ENCODE peak calls at places on chromosomes 5 and 9, in seven cellular contexts. J is RCC 7860; U is T47D; E is activated naive CD4-positive, alpha-beta T cell treated with Interleukin-2 at 50 U/mL for 16 hours; A is astrocyte of the spinal cord; M is GM04504; F is HS-27A. N is an unnamed sample.

GRCh38 chr9:95224371-95225015 is 93.0 kb downstream of the FANCC start:
- DNase-seq in J (no peak), U (no peak), E (no peak), A (no peak), M (no peak), F (no peak), N (no peak)

GRCh38 chr9:8694983-8695588 is 895.5 kb upstream of the DMAC1 start:
- DNase-seq in J (no peak), U (no peak), E (no peak), A (no peak), M (no peak), F (no peak), N (no peak)

GRCh38 chr5:173451031-173451430 is 122.8 kb upstream of the STC2 start:
- DNase-seq in J (no peak), U (no peak), E (no peak), A (no peak), M (no peak), F (no peak), N (peak; percentile 44)

GRCh38 chr5:137995747-137996123 is 37.1 kb downstream of the FAM13B start:
- DNase-seq in J (no peak), U (no peak), E (no peak), A (no peak), M (no peak), F (no peak), N (peak; percentile 5)

GRCh38 chr9:6692891-6693361 is 47.4 kb upstream of the GLDC start:
- DNase-seq in J (no peak), U (no peak), E (no peak), A (no peak), M (no peak), F (no peak), N (no peak)

GRCh38 chr5:110413856-110414255 is 312.6 kb downstream of the TMEM232 start:
- DNase-seq in J (no peak), U (no peak), E (no peak), A (peak; percentile 14), M (no peak), F (no peak), N (no peak)

GRCh38 chr5:39175273-39175955 is 43.9 kb downstream of the FYB1 start:
- DNase-seq in J (no peak), U (no peak), E (peak; percentile 58), A (no peak), M (no peak), F (no peak), N (no peak)

GRCh38 chr9:112299514-112299913 is 33.9 kb downstream of the PTBP3 start:
- DNase-seq in J (no peak), U (no peak), E (no peak), A (peak; percentile 35), M (peak; percentile 5), F (peak; percentile 2), N (peak; percentile 26)

GRCh38 chr5:174167080-174167910 is 121.8 kb downstream of the NSG2 start:
- DNase-seq in J (no peak), U (no peak), E (no peak), A (no peak), M (no peak), F (no peak), N (no peak)

GRCh38 chr5:148910686-148911361 is 84.4 kb downstream of the ADRB2 start:
- DNase-seq in J (peak; percentile 92), U (no peak), E (peak; percentile 11), A (peak; percentile 54), M (no peak), F (peak; percentile 87), N (peak; percentile 98)

GRCh38 chr5:56676091-56676768 is 139.1 kb upstream of the MAP3K1 start:
- DNase-seq in J (no peak), U (no peak), E (no peak), A (no peak), M (no peak), F (no peak), N (no peak)

GRCh38 chr5:76691470-76692273 is 24.3 kb upstream of the F2R start:
- DNase-seq in J (peak; percentile 47), U (no peak), E (no peak), A (peak; percentile 76), M (no peak), F (no peak), N (peak; percentile 63)

GRCh38 chr5:124628721-124629596 is 117.5 kb downstream of the ZNF608 start:
- DNase-seq in J (peak; percentile 100), U (no peak), E (no peak), A (peak; percentile 98), M (peak; percentile 91), F (peak; percentile 55), N (peak; percentile 99)

GRCh38 chr9:131418143-131419028 is 24.5 kb downstream of the PRRC2B start:
- DNase-seq in J (no peak), U (peak; percentile 88), E (no peak), A (no peak), M (no peak), F (no peak), N (no peak)

GRCh38 chr9:37370968-37371563 is 51.4 kb upstream of the GRHPR start:
- DNase-seq in J (no peak), U (no peak), E (no peak), A (no peak), M (no peak), F (no peak), N (no peak)

GRCh38 chr9:33263131-33263935 is 1.2 kb downstream of the BAG1 start:
- DNase-seq in J (peak; percentile 25), U (no peak), E (peak; percentile 28), A (peak; percentile 21), M (no peak), F (peak; percentile 12), N (no peak)

GRCh38 chr5:127003798-127004495 is 26.4 kb downstream of the MARCHF3 start:
- DNase-seq in J (no peak), U (no peak), E (no peak), A (no peak), M (no peak), F (no peak), N (no peak)

GRCh38 chr9:17978773-17979172 is 399.9 kb downstream of the SH3GL2 start:
- DNase-seq in J (no peak), U (no peak), E (no peak), A (no peak), M (no peak), F (no peak), N (no peak)

GRCh38 chr9:88418715-88419540 is 30.7 kb downstream of the SPIN1 start:
- DNase-seq in J (peak; percentile 71), U (no peak), E (peak; percentile 43), A (peak; percentile 38), M (no peak), F (no peak), N (peak; percentile 92)

GRCh38 chr5:50856720-50857119 is 190.3 kb downstream of the PARP8 start:
- DNase-seq in J (no peak), U (no peak), E (no peak), A (no peak), M (no peak), F (no peak), N (no peak)

GRCh38 chr5:124742983-124743533 is 3.4 kb downstream of the ZNF608 start:
- DNase-seq in J (peak; percentile 92), U (no peak), E (no peak), A (peak; percentile 92), M (no peak), F (no peak), N (peak; percentile 86)

GRCh38 chr5:75331-76320 is 16.3 kb upstream of the PLEKHG4B start:
- DNase-seq in J (no peak), U (no peak), E (no peak), A (no peak), M (no peak), F (no peak), N (no peak)

GRCh38 chr5:131394128-131394527 is 130.3 kb downstream of the CDC42SE2 start:
- DNase-seq in J (peak; percentile 72), U (no peak), E (peak; percentile 45), A (peak; percentile 68), M (no peak), F (no peak), N (no peak)

GRCh38 chr9:8874482-8874881 is 1074.9 kb upstream of the DMAC1 start:
- DNase-seq in J (no peak), U (no peak), E (no peak), A (no peak), M (no peak), F (no peak), N (no peak)

GRCh38 chr9:129609486-129610192 is 11.3 kb downstream of the C9orf50 start:
- DNase-seq in J (no peak), U (peak; percentile 71), E (peak; percentile 54), A (peak; percentile 80), M (no peak), F (no peak), N (peak; percentile 27)

GRCh38 chr9:136329211-136329627 is 1.9 kb downstream of the GPSM1 start:
- DNase-seq in J (no peak), U (no peak), E (no peak), A (no peak), M (no peak), F (no peak), N (no peak)

GRCh38 chr5:127386557-127386956 is 96.0 kb downstream of the MEGF10 start:
- DNase-seq in J (no peak), U (no peak), E (no peak), A (peak; percentile 82), M (no peak), F (no peak), N (no peak)

GRCh38 chr5:82396871-82397514 is 118.8 kb upstream of the RPS23 start:
- DNase-seq in J (peak; percentile 95), U (no peak), E (no peak), A (peak; percentile 99), M (peak; percentile 98), F (no peak), N (peak; percentile 91)

GRCh38 chr5:125409101-125409495 is 662.7 kb upstream of the ZNF608 start:
- DNase-seq in J (no peak), U (no peak), E (no peak), A (no peak), M (no peak), F (no peak), N (no peak)